ENCODE peak calls at places on chromosome 20, in six cellular contexts. T is neural progenitor cell; R is suprapubic skin; U is adrenal gland; H is AG04450; V is CD4-positive, alpha-beta T cell. Q is an unnamed sample.

GRCh38 chr20:10492065-10492464 is 57.0 kb downstream of the SLX4IP start:
- DNase-seq in T (no peak), H (no peak), V (no peak), R (no peak), U (no peak), Q (no peak)

GRCh38 chr20:28562510-28562898 is 2695.0 kb upstream of the DEFB115 start:
- DNase-seq in V (no peak), T (no peak), H (peak), R (no peak), U (no peak), Q (no peak)

GRCh38 chr20:4014031-4014474 is 1.3 kb downstream of the RNF24 start:
- DNase-seq in T (peak), R (no peak), V (no peak), U (peak), H (peak), Q (no peak)

GRCh38 chr20:23061713-23062561 is 12.5 kb upstream of the THBD start:
- DNase-seq in R (no peak), U (peak), H (peak), V (no peak), T (peak), Q (no peak)

GRCh38 chr20:53957421-53958172 is 112.8 kb downstream of the BCAS1 start:
- DNase-seq in H (no peak), T (no peak), V (no peak), U (no peak), R (no peak), Q (no peak)

GRCh38 chr20:43766395-43766794 is 39.6 kb upstream of the GTSF1L start:
- DNase-seq in T (no peak), U (no peak), H (no peak), V (no peak), R (no peak), Q (no peak)

GRCh38 chr20:57429579-57430202 is 38.5 kb downstream of the RBM38 start:
- DNase-seq in V (no peak), H (no peak), R (no peak), U (no peak), T (no peak), Q (no peak)

GRCh38 chr20:47642624-47643023 is 140.9 kb downstream of the NCOA3 start:
- DNase-seq in V (no peak), U (no peak), T (no peak), R (no peak), H (no peak), Q (no peak)

GRCh38 chr20:25063546-25063945 is 5.6 kb upstream of the ACSS1 start:
- DNase-seq in R (no peak), H (no peak), T (no peak), U (no peak), V (no peak), Q (no peak)

GRCh38 chr20:11027224-11027623 is 353.4 kb upstream of the JAG1 start:
- DNase-seq in V (no peak), H (no peak), T (no peak), R (no peak), U (no peak), Q (no peak)

GRCh38 chr20:40650707-40651106 is 38.3 kb downstream of the MAFB start:
- DNase-seq in H (no peak), R (no peak), U (no peak), V (no peak), T (no peak), Q (no peak)

GRCh38 chr20:63703471-63703975 is 4.3 kb downstream of the ARFRP1 start:
- DNase-seq in H (no peak), U (peak), R (no peak), V (no peak), T (no peak), Q (no peak)

GRCh38 chr20:47506335-47506734 is 4.6 kb downstream of the NCOA3 start:
- DNase-seq in U (no peak), T (peak), H (no peak), R (no peak), V (no peak), Q (no peak)

GRCh38 chr20:32589256-32589655 is 4.1 kb upstream of the NOL4L start:
- DNase-seq in H (no peak), T (no peak), R (no peak), V (no peak), U (no peak), Q (no peak)

GRCh38 chr20:60964911-60965310 is 287.1 kb upstream of the CDH4 start:
- DNase-seq in V (no peak), H (no peak), T (no peak), R (no peak), U (no peak), Q (no peak)

GRCh38 chr20:5197270-5197827 is 70.5 kb downstream of the CDS2 start:
- DNase-seq in V (no peak), H (no peak), T (no peak), U (peak), R (no peak), Q (no peak)

GRCh38 chr20:10897341-10897740 is 223.5 kb upstream of the JAG1 start:
- DNase-seq in V (no peak), H (no peak), T (no peak), U (no peak), R (no peak), Q (no peak)

GRCh38 chr20:61440548-61441055 is 188.5 kb downstream of the CDH4 start:
- DNase-seq in R (no peak), U (no peak), V (no peak), H (no peak), T (peak), Q (no peak)

GRCh38 chr20:20003088-20003954 is 13.8 kb upstream of the NAA20 start:
- DNase-seq in V (no peak), U (peak), H (no peak), T (no peak), R (no peak), Q (no peak)

GRCh38 chr20:16313917-16314316 is 259.3 kb downstream of the KIF16B start:
- DNase-seq in V (no peak), R (no peak), H (no peak), T (no peak), U (no peak), Q (no peak)

GRCh38 chr20:42461965-42462593 is 727.6 kb downstream of the PTPRT start:
- DNase-seq in V (no peak), R (no peak), H (no peak), U (no peak), T (no peak), Q (no peak)

GRCh38 chr20:25340380-25340779 is 50.3 kb downstream of the ABHD12 start:
- DNase-seq in R (no peak), U (no peak), H (no peak), T (no peak), V (no peak), Q (no peak)

GRCh38 chr20:43824699-43825402 is 89.8 kb upstream of the TOX2 start:
- DNase-seq in H (no peak), U (peak), R (no peak), V (no peak), T (peak), Q (no peak)

GRCh38 chr20:63942250-63943006 is 13.8 kb downstream of the UCKL1 start:
- DNase-seq in R (no peak), T (peak), U (no peak), V (peak), H (no peak), Q (no peak)

GRCh38 chr20:31990958-31991705 is 19.1 kb upstream of the CCM2L start:
- DNase-seq in H (no peak), V (no peak), T (no peak), R (no peak), U (no peak), Q (no peak)

GRCh38 chr20:2299301-2299700 is 3.5 kb downstream of the TGM3 start:
- DNase-seq in H (no peak), R (peak), V (no peak), U (no peak), T (no peak), Q (no peak)

GRCh38 chr20:49983123-49983847 is 505 bp downstream of the SNAI1 start:
- DNase-seq in H (no peak), V (no peak), U (no peak), R (no peak), T (peak), Q (no peak)

GRCh38 chr20:51945881-51946280 is 143.6 kb upstream of the SALL4 start:
- DNase-seq in U (no peak), V (no peak), R (no peak), H (no peak), T (no peak), Q (no peak)

GRCh38 chr20:1805161-1805581 is 90.0 kb upstream of the SIRPA start:
- DNase-seq in U (no peak), T (peak), V (no peak), H (no peak), R (no peak), Q (no peak)

DNA sequence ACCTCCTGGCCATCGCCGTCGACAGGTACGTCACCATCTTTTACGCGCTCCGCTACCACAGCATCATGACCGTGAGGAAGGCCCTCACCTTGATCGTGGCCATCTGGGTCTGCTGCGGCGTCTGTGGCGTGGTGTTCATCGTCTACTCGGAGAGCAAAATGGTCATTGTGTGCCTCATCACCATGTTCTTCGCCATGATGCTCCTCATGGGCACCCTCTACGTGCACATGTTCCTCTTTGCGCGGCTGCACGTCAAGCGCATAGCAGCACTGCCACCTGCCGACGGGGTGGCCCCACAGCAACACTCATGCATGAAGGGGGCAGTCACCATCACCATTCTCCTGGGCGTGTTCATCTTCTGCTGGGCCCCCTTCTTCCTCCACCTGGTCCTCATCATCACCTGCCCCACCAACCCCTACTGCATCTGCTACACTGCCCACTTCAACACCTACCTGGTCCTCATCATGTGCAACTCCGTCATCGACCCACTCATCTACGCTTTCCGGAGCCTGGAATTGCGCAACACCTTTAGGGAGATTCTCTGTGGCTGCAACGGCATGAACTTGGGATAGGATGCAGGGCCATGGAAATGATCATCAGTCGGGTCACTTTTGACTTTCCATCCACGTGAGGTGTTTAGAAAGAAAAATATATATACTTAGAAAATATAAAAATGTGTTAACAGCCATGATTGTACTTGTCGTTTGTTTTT is 868 bp downstream of the MC3R start:
- DNase-seq in R (no peak), H (no peak), T (peak), U (no peak), V (no peak), Q (no peak)
- TF ChIP-seq CTCF in R (peak), H (no peak), T (peak), U (peak), V (no peak), Q (peak)

GRCh38 chr20:37077009-37077408 is 18.8 kb downstream of the RBL1 start:
- DNase-seq in R (no peak), T (no peak), H (no peak), U (no peak), V (no peak), Q (no peak)

GRCh38 chr20:37075932-37076685 is 19.7 kb downstream of the RBL1 start:
- DNase-seq in V (no peak), H (no peak), R (no peak), U (no peak), T (no peak), Q (no peak)

DNA sequence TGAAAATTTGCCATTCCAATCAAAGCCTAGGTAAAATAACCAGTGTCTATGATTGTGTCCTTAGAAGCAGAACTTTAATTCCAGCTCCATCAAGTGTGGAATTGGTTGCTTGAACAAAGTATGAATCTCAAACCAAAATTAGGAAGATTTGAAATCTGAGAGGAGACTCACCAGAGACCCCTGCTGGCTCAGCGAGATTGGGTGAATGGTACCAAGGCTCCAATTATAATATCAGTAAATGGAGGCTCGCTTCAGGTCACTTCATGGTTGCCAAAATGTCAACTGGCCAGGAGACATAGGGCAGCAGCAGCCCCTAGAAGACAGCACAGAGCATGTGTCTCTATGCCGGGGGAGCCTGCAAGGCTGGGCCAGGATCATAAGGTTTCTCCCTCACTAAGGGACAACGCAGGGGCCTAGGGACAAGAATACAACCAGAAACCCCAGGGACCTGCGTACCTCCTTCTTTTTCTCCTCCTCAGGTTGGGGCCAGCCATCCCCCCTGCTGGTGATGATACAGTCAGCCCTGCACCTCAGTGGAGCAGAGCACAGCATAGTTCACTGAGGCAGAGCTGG is 14.0 kb downstream of the RBL1 start:
- DNase-seq in R (no peak), T (peak), U (peak), V (peak), H (no peak), Q (no peak)
- TF ChIP-seq CTCF in R (no peak), T (peak), U (peak), V (peak), H (peak), Q (peak)

GRCh38 chr20:8519887-8520286 is 387.8 kb downstream of the PLCB1 start:
- DNase-seq in H (no peak), T (no peak), U (no peak), V (no peak), R (no peak), Q (no peak)

GRCh38 chr20:8524716-8525343 is 392.8 kb downstream of the PLCB1 start:
- DNase-seq in T (no peak), R (no peak), V (no peak), U (no peak), H (no peak), Q (no peak)

GRCh38 chr20:8527998-8528397 is 395.9 kb downstream of the PLCB1 start:
- DNase-seq in T (no peak), U (no peak), R (no peak), V (no peak), H (peak), Q (no peak)

GRCh38 chr20:8522191-8522590 is 390.1 kb downstream of the PLCB1 start:
- DNase-seq in R (no peak), H (no peak), U (no peak), T (no peak), V (no peak), Q (no peak)

DNA sequence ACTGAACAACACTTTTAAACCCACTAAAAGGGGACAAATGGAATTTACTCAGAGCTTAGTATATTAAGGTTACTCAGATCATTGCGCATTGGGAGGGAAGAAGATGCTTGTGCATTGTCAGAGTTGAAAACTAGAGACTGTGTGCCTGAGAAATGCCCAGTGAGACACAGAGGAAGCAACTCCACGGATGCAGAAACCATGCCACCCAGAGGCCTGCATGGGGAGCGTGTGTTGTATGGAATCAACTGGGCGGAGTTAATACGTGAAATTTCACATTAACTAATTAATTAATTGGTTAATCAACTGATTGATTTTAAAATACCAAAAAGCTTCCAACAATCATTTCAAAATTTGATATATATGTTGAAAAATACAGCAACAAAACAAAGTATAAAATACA is 391.6 kb downstream of the PLCB1 start:
- DNase-seq in T (peak), V (no peak), U (no peak), R (no peak), H (no peak), Q (no peak)
- TF ChIP-seq CTCF in T (peak), V (no peak), U (no peak), R (no peak), H (peak), Q (no peak)

GRCh38 chr20:263701-264100 is 6.2 kb downstream of the DEFB132 start:
- DNase-seq in T (no peak), U (no peak), R (no peak), H (no peak), V (no peak), Q (no peak)

GRCh38 chr20:259991-260390 is 2.5 kb downstream of the DEFB132 start:
- DNase-seq in R (no peak), T (no peak), V (no peak), H (no peak), U (no peak), Q (no peak)

GRCh38 chr20:258269-258858 is 840 bp downstream of the DEFB132 start:
- DNase-seq in U (no peak), T (no peak), R (no peak), H (no peak), V (no peak), Q (no peak)

GRCh38 chr20:257419-257818 is at the start of gene DEFB132:
- DNase-seq in V (no peak), T (no peak), U (no peak), R (no peak), H (no peak), Q (no peak)

GRCh38 chr20:258963-259362 is 1.4 kb downstream of the DEFB132 start:
- DNase-seq in R (no peak), H (no peak), V (no peak), T (no peak), U (no peak), Q (no peak)
- TF ChIP-seq CTCF in R (no peak), H (peak), V (no peak), T (no peak), U (no peak), Q (no peak)

DNA sequence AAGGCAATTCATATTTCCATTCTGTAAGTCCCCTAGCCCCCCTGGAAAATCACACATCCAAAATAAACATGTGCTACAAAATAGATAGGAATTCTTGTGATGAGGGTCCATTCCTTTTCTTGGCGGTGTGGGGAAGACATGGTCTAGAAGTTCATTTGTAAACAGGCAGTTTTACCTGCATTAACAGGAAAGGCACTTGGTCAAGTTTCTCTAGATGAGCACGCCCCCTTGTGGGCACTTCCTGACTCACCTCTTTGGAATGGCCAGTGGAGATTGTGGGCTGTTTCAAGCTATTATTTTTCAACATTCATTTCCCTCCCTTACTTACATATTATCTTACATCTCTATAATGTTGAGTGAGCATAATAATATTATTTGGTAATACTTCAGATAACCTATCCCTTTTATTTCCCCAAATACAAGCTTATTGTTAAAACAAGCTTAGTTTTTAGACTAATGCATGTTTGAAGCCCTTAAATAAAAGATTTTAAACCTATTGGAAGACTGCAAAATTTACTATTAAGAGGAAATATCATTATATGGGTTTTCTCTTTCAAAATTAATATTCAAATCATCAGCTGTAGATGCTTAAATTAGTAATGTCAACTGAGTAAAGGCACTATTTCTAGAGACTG is 92.1 kb downstream of the TASP1 start:
- DNase-seq in V (peak), U (peak), T (peak), H (peak), R (peak), Q (peak)
- TF ChIP-seq CTCF in V (peak), U (peak), T (peak), H (peak), R (peak), Q (peak)

GRCh38 chr20:34299925-34300806 is 3.0 kb downstream of the AHCY start:
- DNase-seq in T (no peak), R (no peak), U (no peak), H (no peak), V (no peak), Q (no peak)

GRCh38 chr20:34301587-34302311 is 1.4 kb downstream of the AHCY start:
- DNase-seq in U (peak), T (no peak), H (no peak), R (no peak), V (no peak), Q (no peak)

GRCh38 chr20:34300809-34301586 is 2.2 kb downstream of the AHCY start:
- DNase-seq in U (no peak), R (no peak), V (no peak), T (no peak), H (no peak), Q (no peak)

GRCh38 chr20:34302312-34302722 is 838 bp downstream of the AHCY start:
- DNase-seq in V (no peak), T (peak), R (no peak), U (no peak), H (no peak), Q (no peak)

GRCh38 chr20:34302723-34303528 is at the start of gene AHCY:
- DNase-seq in T (peak), V (peak), H (peak), R (peak), U (peak), Q (peak)
- TF ChIP-seq CTCF in T (no peak), V (no peak), H (no peak), R (no peak), U (peak), Q (peak)

DNA sequence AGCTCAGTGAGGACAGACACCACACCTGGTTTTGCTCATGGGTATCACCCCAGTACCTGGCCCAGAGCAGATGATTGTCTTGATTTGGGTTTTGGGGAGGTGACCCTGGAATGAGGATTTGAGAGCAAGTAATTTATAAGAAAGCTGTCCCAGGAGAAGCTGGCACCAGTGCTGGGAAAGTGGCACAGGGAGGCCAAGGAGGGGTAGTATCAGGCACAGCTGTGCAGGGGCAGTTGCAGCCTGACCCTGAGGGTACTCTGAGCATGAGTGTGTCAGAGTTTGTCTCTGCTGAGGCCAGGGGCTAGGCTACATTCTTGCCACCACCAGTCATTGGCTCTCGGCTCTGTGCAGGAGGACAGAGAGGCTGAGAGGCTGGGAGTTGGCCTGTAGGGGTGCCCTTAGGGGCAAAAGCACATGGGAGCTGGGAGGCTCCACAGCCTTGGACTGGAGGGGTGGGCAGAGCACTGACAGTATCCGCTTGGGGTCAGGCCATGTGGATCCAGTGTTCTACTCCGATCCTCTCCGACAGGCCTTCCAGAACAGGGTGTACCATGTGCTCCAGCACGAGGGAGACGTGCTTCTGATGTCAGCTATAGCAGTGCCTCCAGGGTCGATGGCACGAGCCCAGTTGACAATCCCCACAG is 121.3 kb downstream of the PHACTR3 start:
- DNase-seq in T (no peak), V (no peak), U (no peak), R (no peak), H (no peak), Q (no peak)
- TF ChIP-seq CTCF in T (no peak), V (no peak), U (no peak), R (no peak), H (no peak), Q (no peak)

Q was measured in progenitor cell of endocrine pancreas.